ENCODE peak calls at places on chromosomes 2 and 18, in seven cellular contexts. One of them, this sample, is unnamed.

GRCh38 chr2:9268310-9269081 is 61.9 kb downstream of the ASAP2 start:
- DNase-seq in tibial artery: no peak
- DNase-seq in T-helper 1 cell: no peak
- DNase-seq in iris pigment epithelial cell: no peak
- DNase-seq in T follicular helper cell: no peak
- DNase-seq in T-helper 2 cell: no peak
- DNase-seq in Right ventricle myocardium superior: no peak
- DNase-seq in this sample: no peak

GRCh38 chr2:61943251-61943650 is 37.8 kb downstream of the COMMD1 start:
- DNase-seq in tibial artery: no peak
- DNase-seq in T-helper 1 cell: no peak
- DNase-seq in iris pigment epithelial cell: no peak
- DNase-seq in T follicular helper cell: no peak
- DNase-seq in T-helper 2 cell: no peak
- DNase-seq in Right ventricle myocardium superior: no peak
- DNase-seq in this sample: no peak

GRCh38 chr2:62999905-63000304 is 50.7 kb upstream of the OTX1 start:
- DNase-seq in tibial artery: peak; percentile 84
- DNase-seq in T-helper 1 cell: no peak
- DNase-seq in iris pigment epithelial cell: peak; percentile 33
- DNase-seq in T follicular helper cell: no peak
- DNase-seq in T-helper 2 cell: no peak
- DNase-seq in Right ventricle myocardium superior: peak; percentile 62
- DNase-seq in this sample: no peak

GRCh38 chr2:62852254-62852653 is 146.7 kb downstream of the EHBP1 start:
- DNase-seq in tibial artery: no peak
- DNase-seq in T-helper 1 cell: no peak
- DNase-seq in iris pigment epithelial cell: no peak
- DNase-seq in T follicular helper cell: no peak
- DNase-seq in T-helper 2 cell: no peak
- DNase-seq in Right ventricle myocardium superior: no peak
- DNase-seq in this sample: no peak

GRCh38 chr2:28187186-28187585 is 205.5 kb upstream of the FOSL2 start:
- DNase-seq in tibial artery: no peak
- DNase-seq in T-helper 1 cell: no peak
- DNase-seq in iris pigment epithelial cell: no peak
- DNase-seq in T follicular helper cell: no peak
- DNase-seq in T-helper 2 cell: no peak
- DNase-seq in Right ventricle myocardium superior: no peak
- DNase-seq in this sample: no peak

GRCh38 chr2:23293756-23294155 is 91.2 kb upstream of the KLHL29 start:
- DNase-seq in tibial artery: no peak
- DNase-seq in T-helper 1 cell: no peak
- DNase-seq in iris pigment epithelial cell: peak; percentile 34
- DNase-seq in T follicular helper cell: no peak
- DNase-seq in T-helper 2 cell: no peak
- DNase-seq in Right ventricle myocardium superior: no peak
- DNase-seq in this sample: no peak

GRCh38 chr2:6656633-6657032 is 209.1 kb downstream of the CMPK2 start:
- DNase-seq in tibial artery: no peak
- DNase-seq in T-helper 1 cell: no peak
- DNase-seq in iris pigment epithelial cell: no peak
- DNase-seq in T follicular helper cell: no peak
- DNase-seq in T-helper 2 cell: no peak
- DNase-seq in Right ventricle myocardium superior: no peak
- DNase-seq in this sample: no peak

GRCh38 chr2:230411484-230412368 is 4.3 kb upstream of the SP100 start:
- DNase-seq in tibial artery: peak; percentile 82
- DNase-seq in T-helper 1 cell: peak; percentile 49
- DNase-seq in iris pigment epithelial cell: peak; percentile 68
- DNase-seq in T follicular helper cell: peak; percentile 46
- DNase-seq in T-helper 2 cell: peak; percentile 52
- DNase-seq in Right ventricle myocardium superior: peak; percentile 81
- DNase-seq in this sample: no peak

GRCh38 chr2:215830313-215830712 is 183.0 kb downstream of the MREG start:
- DNase-seq in tibial artery: peak; percentile 73
- DNase-seq in T-helper 1 cell: no peak
- DNase-seq in iris pigment epithelial cell: peak; percentile 64
- DNase-seq in T follicular helper cell: no peak
- DNase-seq in T-helper 2 cell: no peak
- DNase-seq in Right ventricle myocardium superior: peak; percentile 46
- DNase-seq in this sample: no peak

GRCh38 chr18:58671122-58671940 is at the start of gene MALT1:
- DNase-seq in tibial artery: peak; percentile 94
- DNase-seq in T-helper 1 cell: peak; percentile 91
- DNase-seq in iris pigment epithelial cell: peak; percentile 91
- DNase-seq in T follicular helper cell: peak; percentile 92
- DNase-seq in T-helper 2 cell: peak; percentile 92
- DNase-seq in Right ventricle myocardium superior: peak; percentile 95
- DNase-seq in this sample: no peak

GRCh38 chr2:128563348-128563687 is 244.7 kb upstream of the HS6ST1 start:
- DNase-seq in tibial artery: peak; percentile 86
- DNase-seq in T-helper 1 cell: no peak
- DNase-seq in iris pigment epithelial cell: peak; percentile 93
- DNase-seq in T follicular helper cell: no peak
- DNase-seq in T-helper 2 cell: no peak
- DNase-seq in Right ventricle myocardium superior: peak; percentile 77
- DNase-seq in this sample: no peak

GRCh38 chr2:123916512-123916911 is 108.6 kb upstream of the CNTNAP5 start:
- DNase-seq in tibial artery: no peak
- DNase-seq in T-helper 1 cell: no peak
- DNase-seq in iris pigment epithelial cell: no peak
- DNase-seq in T follicular helper cell: no peak
- DNase-seq in T-helper 2 cell: no peak
- DNase-seq in Right ventricle myocardium superior: no peak
- DNase-seq in this sample: no peak

GRCh38 chr2:40127890-40128548 is 323.9 kb downstream of the SLC8A1 start:
- DNase-seq in tibial artery: no peak
- DNase-seq in T-helper 1 cell: no peak
- DNase-seq in iris pigment epithelial cell: peak; percentile 56
- DNase-seq in T follicular helper cell: no peak
- DNase-seq in T-helper 2 cell: no peak
- DNase-seq in Right ventricle myocardium superior: no peak
- DNase-seq in this sample: no peak

GRCh38 chr2:121999273-121999672 is 243.8 kb downstream of the TSN start:
- DNase-seq in tibial artery: no peak
- DNase-seq in T-helper 1 cell: no peak
- DNase-seq in iris pigment epithelial cell: peak; percentile 44
- DNase-seq in T follicular helper cell: no peak
- DNase-seq in T-helper 2 cell: no peak
- DNase-seq in Right ventricle myocardium superior: no peak
- DNase-seq in this sample: no peak